ENCODE peak calls at places on chromosome 17, in five cellular contexts. J, W, N, F and O are unnamed samples. For H3K4me1, the result is how much of the 10 kb centered on the place peaks cover.

GRCh38 chr17:78915872-78916632 is 9.1 kb downstream of the TIMP2 start:
- DNase-seq in N (peak), J (no peak), F (no peak), W (no peak), O (no peak)

GRCh38 chr17:81394377-81394747 is 895 bp upstream of the BAHCC1 start:
- DNase-seq in J (no peak), N (no peak), F (no peak), W (no peak), O (no peak)

GRCh38 chr17:78925234-78925633 is at the start of gene TIMP2:
- DNase-seq in W (peak), N (peak), F (peak), J (peak), O (peak)

GRCh38 chr17:66487121-66487520 is 184.7 kb downstream of the PRKCA start:
- DNase-seq in N (no peak), W (no peak), J (no peak), F (no peak), O (no peak)

GRCh38 chr17:1629647-1630310 is 1.1 kb upstream of the SLC43A2 start:
- DNase-seq in W (peak), J (no peak), F (peak), N (no peak), O (peak)

GRCh38 chr17:4973431-4973830 is 5.8 kb upstream of the SPAG7 start:
- DNase-seq in J (no peak), N (no peak), W (no peak), F (no peak), O (no peak)

GRCh38 chr17:36195474-36196098 is 972 bp downstream of the CCL3L1 start:
- DNase-seq in N (no peak), J (no peak), F (no peak), W (no peak), O (no peak)

GRCh38 chr17:30093463-30094147 is 23.0 kb upstream of the NSRP1 start:
- DNase-seq in N (no peak), J (no peak), F (no peak), W (peak), O (peak)

GRCh38 chr17:27526603-27527002 is 70.4 kb downstream of the KSR1 start:
- DNase-seq in W (no peak), N (no peak), F (no peak), J (no peak), O (peak)

GRCh38 chr17:45722161-45722560 is 62.0 kb upstream of the CRHR1 start:
- DNase-seq in W (peak), F (no peak), J (peak), N (no peak), O (no peak)

GRCh38 chr17:81366648-81367047 is 28.6 kb upstream of the BAHCC1 start:
- DNase-seq in N (no peak), F (no peak), J (no peak), W (no peak), O (no peak)

GRCh38 chr17:7355053-7355452 is at the start of gene TMEM95:
- DNase-seq in J (no peak), W (no peak), N (no peak), F (no peak), O (no peak)

GRCh38 chr17:7352910-7353635 is 1.1 kb downstream of the KCTD11 start:
- DNase-seq in F (no peak), J (no peak), N (no peak), W (no peak), O (no peak)

GRCh38 chr17:7351665-7352558 is at the start of gene KCTD11:
- DNase-seq in F (peak), J (peak), W (peak), N (peak), O (peak)

GRCh38 chr17:7354262-7354781 is 634 bp upstream of the TMEM95 start:
- DNase-seq in F (peak), W (no peak), N (no peak), J (no peak), O (no peak)

GRCh38 chr17:7352559-7352889 is 562 bp downstream of the KCTD11 start:
- DNase-seq in N (no peak), J (no peak), W (no peak), F (no peak), O (no peak)
- H3K4me1 ChIP-seq in N (under half), J (half or more), W (under half), F (under half), O (half or more)

GRCh38 chr17:79927136-79927661 is 88.0 kb upstream of the CBX4 start:
- DNase-seq in F (no peak), J (no peak), N (no peak), W (no peak), O (no peak)

GRCh38 chr17:79927688-79928501 is 88.7 kb upstream of the CBX4 start:
- DNase-seq in W (no peak), F (no peak), N (no peak), J (no peak), O (no peak)

GRCh38 chr17:79929257-79930076 is 90.2 kb upstream of the CBX4 start:
- DNase-seq in F (no peak), N (no peak), W (no peak), J (no peak), O (no peak)

GRCh38 chr17:79930077-79930785 is 91.0 kb upstream of the CBX4 start:
- DNase-seq in J (no peak), F (no peak), N (no peak), W (peak), O (no peak)

DNA sequence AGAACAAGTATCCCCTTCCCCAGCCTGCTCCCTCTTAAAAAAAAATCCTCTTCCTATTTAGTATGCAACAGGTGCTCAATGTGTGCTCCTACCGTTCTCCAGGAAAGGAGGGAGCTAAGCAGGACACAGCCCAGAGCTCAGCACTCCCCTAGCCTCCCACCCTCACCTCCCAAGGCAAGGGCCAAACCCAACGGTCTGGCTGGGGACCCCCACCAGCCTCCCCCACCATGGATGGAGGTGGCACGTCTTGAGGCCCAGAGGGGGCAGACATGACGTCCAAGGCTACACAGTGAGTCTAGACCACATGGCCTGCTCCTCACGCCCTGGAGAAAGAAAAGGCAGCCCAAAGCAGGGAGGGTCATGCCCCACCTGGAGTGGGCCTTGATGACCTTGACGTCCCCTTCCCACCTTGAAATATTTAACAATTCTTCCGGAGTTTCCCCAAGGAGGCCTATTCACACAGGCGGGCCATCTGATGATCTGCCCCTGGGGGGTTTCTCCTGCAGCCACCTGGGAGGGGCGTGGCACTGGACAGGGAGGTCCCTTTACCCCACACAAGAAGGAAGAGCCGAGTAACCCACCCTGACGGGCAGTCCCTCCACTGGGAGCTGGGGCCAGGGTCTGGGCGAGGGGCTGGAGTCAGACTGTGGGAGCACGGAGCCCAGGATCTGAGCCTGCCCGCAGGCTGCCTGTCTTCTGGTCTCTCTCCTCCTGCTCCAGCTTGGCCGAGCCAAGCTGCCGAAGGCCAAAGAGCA is 89.4 kb upstream of the CBX4 start:
- DNase-seq in F (no peak), N (no peak), W (no peak), J (no peak), O (no peak)
- H3K4me1 ChIP-seq in F (under half), N (under half), W (under half), J (under half), O (half or more)

GRCh38 chr17:68289936-68290267 is 1.0 kb downstream of the SLC16A6 start:
- DNase-seq in N (no peak), W (no peak), F (no peak), J (no peak), O (no peak)

GRCh38 chr17:68290268-68290954 is 516 bp downstream of the SLC16A6 start:
- DNase-seq in F (no peak), W (peak), N (no peak), J (no peak), O (no peak)

GRCh38 chr17:68288804-68289203 is 2.1 kb downstream of the SLC16A6 start:
- DNase-seq in N (no peak), F (no peak), W (no peak), J (no peak), O (no peak)

GRCh38 chr17:68289473-68289872 is 1.5 kb downstream of the SLC16A6 start:
- DNase-seq in W (no peak), F (no peak), N (no peak), J (no peak), O (no peak)

DNA sequence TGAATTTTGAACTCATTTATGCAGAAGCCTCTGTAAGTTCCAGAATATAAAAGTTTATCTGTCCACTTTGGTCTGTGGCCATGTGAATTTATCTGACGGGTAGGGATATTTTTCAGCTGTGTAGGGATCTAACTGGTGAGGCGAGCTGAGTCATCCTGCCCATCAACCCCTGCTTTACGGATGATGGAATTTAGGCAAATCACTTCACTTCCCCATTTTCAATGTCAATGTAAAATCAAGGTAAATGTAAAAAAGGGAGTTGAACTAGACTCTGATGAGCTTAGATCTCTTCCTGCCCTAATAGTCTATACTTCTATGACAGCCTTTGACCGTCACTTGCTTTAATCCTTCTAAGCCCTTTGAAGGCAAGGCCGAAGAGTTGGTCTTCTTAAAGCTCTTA is 2.6 kb downstream of the SLC16A6 start:
- DNase-seq in F (no peak), J (no peak), N (no peak), W (no peak), O (no peak)
- H3K4me1 ChIP-seq in F (under half), J (under half), N (under half), W (under half), O (under half)

DNA sequence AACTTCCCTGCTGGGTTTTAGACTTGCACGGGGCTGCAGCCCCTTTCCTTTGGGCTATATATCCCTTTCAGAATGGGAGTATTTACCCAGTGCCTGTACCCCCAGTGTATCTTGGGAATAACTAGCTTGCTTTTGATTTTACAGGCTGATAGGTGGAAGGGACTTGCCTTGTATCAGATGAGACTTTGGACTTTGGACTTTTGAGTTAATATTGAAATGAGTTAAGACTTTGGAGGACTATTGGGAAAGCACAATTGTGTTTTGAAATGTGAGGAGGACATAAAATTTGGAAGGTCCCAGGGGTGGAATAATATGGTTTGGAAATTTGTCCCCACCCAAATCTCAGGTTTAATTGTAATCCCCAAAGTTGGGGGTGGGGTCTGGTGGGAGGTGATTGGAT is 393.8 kb upstream of the KIF2B start:
- DNase-seq in N (no peak), J (no peak), W (no peak), F (no peak), O (no peak)
- H3K4me1 ChIP-seq in N (under half), J (under half), W (under half), F (under half), O (under half)

GRCh38 chr17:64554028-64554637 is 47.4 kb downstream of the CEP95 start:
- DNase-seq in J (no peak), W (no peak), N (no peak), F (no peak), O (no peak)
- H3K4me1 ChIP-seq in J (under half), W (under half), N (under half), F (under half), O (under half)

GRCh38 chr17:37702605-37703004 is 42.3 kb downstream of the HNF1B start:
- DNase-seq in W (no peak), J (no peak), F (no peak), N (no peak), O (no peak)
- H3K4me1 ChIP-seq in W (under half), J (under half), F (under half), N (under half), O (under half)

DNA sequence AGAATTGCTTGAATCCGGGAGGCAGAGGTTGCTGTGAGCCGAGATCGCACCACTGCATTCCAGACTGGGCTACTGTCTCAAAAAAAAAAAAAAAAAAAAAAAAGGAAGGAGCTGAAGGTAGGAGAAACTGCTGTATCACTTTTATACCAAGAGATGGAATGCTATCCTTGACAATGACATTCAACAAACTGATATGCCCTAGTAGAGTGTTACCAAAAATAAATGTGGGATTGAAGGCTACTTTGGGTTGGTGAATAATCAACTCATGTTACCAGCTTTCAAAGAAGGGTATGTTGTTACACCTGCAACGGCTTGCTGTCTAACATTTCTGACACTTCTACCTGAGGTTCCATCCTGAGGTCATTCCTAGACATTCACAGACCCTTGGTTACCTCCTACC is 84.9 kb downstream of the TEX14 start:
- DNase-seq in F (no peak), J (no peak), N (no peak), W (no peak), O (no peak)
- H3K4me1 ChIP-seq in F (under half), J (under half), N (under half), W (under half), O (under half)

GRCh38 chr17:79986441-79987186 is 49.1 kb downstream of the TBC1D16 start:
- DNase-seq in J (no peak), W (peak), F (no peak), N (peak), O (no peak)
- H3K4me1 ChIP-seq in J (under half), W (under half), F (under half), N (under half), O (under half)

DNA sequence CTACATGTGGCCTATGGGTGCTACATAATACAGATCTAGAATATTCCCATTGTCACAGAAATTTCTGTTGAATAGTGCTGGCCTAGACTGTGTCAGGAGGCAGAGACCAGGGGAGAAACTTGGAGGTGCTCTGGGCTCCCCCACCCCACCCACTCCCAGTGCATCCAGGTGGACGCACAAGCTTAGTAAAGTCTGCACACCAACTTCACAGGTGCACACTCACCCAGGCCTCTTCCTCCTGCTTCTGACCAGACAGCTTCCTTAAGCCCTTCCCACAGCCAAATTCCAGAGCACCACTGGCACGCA is 7.6 kb upstream of the CNP start:
- DNase-seq in J (no peak), W (no peak), F (no peak), N (no peak), O (no peak)
- H3K4me1 ChIP-seq in J (under half), W (under half), F (under half), N (under half), O (under half)